ENCODE peak calls at places on chromosomes 5 and 9, in six cellular contexts. One of them, this sample, is unnamed.
A peak's percentile ranks its signal among the peaks of the same experiment; 100 is the strongest.

GRCh38 chr5:6585168-6585567 is 47.7 kb downstream of the NSUN2 start:
- DNase-seq in K562: no peak
- DNase-seq in GM12878: no peak
- DNase-seq in H1: no peak
- DNase-seq in HepG2: no peak
- DNase-seq in GM12891: no peak
- DNase-seq in this sample: no peak

GRCh38 chr9:130793589-130793988 is 41.5 kb upstream of the ABL1 start:
- DNase-seq in K562: no peak
- DNase-seq in GM12878: no peak
- DNase-seq in H1: no peak
- DNase-seq in HepG2: no peak
- DNase-seq in GM12891: no peak
- DNase-seq in this sample: no peak

GRCh38 chr5:159928122-159928960 is 12.1 kb downstream of the ADRA1B start:
- DNase-seq in K562: no peak
- DNase-seq in GM12878: no peak
- DNase-seq in H1: no peak
- DNase-seq in HepG2: no peak
- DNase-seq in GM12891: no peak
- DNase-seq in this sample: no peak

GRCh38 chr5:69074664-69075521 is 18.9 kb upstream of the SLC30A5 start:
- DNase-seq in K562: no peak
- DNase-seq in GM12878: no peak
- DNase-seq in H1: no peak
- DNase-seq in HepG2: no peak
- DNase-seq in GM12891: no peak
- DNase-seq in this sample: no peak

GRCh38 chr5:142364251-142365145 is 39.7 kb upstream of the SPRY4 start:
- DNase-seq in K562: peak; percentile 85
- DNase-seq in GM12878: no peak
- DNase-seq in H1: no peak
- DNase-seq in HepG2: no peak
- DNase-seq in GM12891: no peak
- DNase-seq in this sample: peak; percentile 32

GRCh38 chr5:179241175-179241574 is 104.1 kb downstream of the ADAMTS2 start:
- DNase-seq in K562: no peak
- DNase-seq in GM12878: no peak
- DNase-seq in H1: no peak
- DNase-seq in HepG2: no peak
- DNase-seq in GM12891: no peak
- DNase-seq in this sample: no peak

GRCh38 chr5:1278656-1279442 is 16.0 kb downstream of the TERT start:
- DNase-seq in K562: no peak
- DNase-seq in GM12878: no peak
- DNase-seq in H1: no peak
- DNase-seq in HepG2: no peak
- DNase-seq in GM12891: no peak
- DNase-seq in this sample: no peak

GRCh38 chr5:321726-322251 is 275 bp downstream of the AHRR start:
- DNase-seq in K562: no peak
- DNase-seq in GM12878: no peak
- DNase-seq in H1: no peak
- DNase-seq in HepG2: no peak
- DNase-seq in GM12891: no peak
- DNase-seq in this sample: no peak

GRCh38 chr9:35203531-35203930 is 41.7 kb downstream of the UNC13B start:
- DNase-seq in K562: no peak
- DNase-seq in GM12878: no peak
- DNase-seq in H1: no peak
- DNase-seq in HepG2: no peak
- DNase-seq in GM12891: no peak
- DNase-seq in this sample: no peak

GRCh38 chr5:92378961-92379611 is 996.0 kb upstream of the ARRDC3 start:
- DNase-seq in K562: no peak
- DNase-seq in GM12878: no peak
- DNase-seq in H1: peak; percentile 44
- DNase-seq in HepG2: no peak
- DNase-seq in GM12891: no peak
- DNase-seq in this sample: no peak

GRCh38 chr5:133295520-133295919 is 243.7 kb downstream of the HSPA4 start:
- DNase-seq in K562: no peak
- DNase-seq in GM12878: no peak
- DNase-seq in H1: no peak
- DNase-seq in HepG2: no peak
- DNase-seq in GM12891: no peak
- DNase-seq in this sample: no peak

GRCh38 chr5:41835625-41836024 is 34.6 kb downstream of the OXCT1 start:
- DNase-seq in K562: no peak
- DNase-seq in GM12878: no peak
- DNase-seq in H1: no peak
- DNase-seq in HepG2: no peak
- DNase-seq in GM12891: no peak
- DNase-seq in this sample: no peak

GRCh38 chr5:171310816-171311697 is 2.0 kb downstream of the TLX3 start:
- DNase-seq in K562: no peak
- DNase-seq in GM12878: no peak
- DNase-seq in H1: peak; percentile 65
- DNase-seq in HepG2: no peak
- DNase-seq in GM12891: no peak
- DNase-seq in this sample: no peak

GRCh38 chr5:173670130-173670591 is 53.7 kb upstream of the BOD1 start:
- DNase-seq in K562: no peak
- DNase-seq in GM12878: no peak
- DNase-seq in H1: no peak
- DNase-seq in HepG2: no peak
- DNase-seq in GM12891: no peak
- DNase-seq in this sample: no peak

GRCh38 chr5:60541980-60542379 is 158.0 kb downstream of the DEPDC1B start:
- DNase-seq in K562: no peak
- DNase-seq in GM12878: peak; percentile 41
- DNase-seq in H1: no peak
- DNase-seq in HepG2: peak; percentile 89
- DNase-seq in GM12891: no peak
- DNase-seq in this sample: no peak

GRCh38 chr5:124662261-124662781 is 84.1 kb downstream of the ZNF608 start:
- DNase-seq in K562: peak; percentile 75
- DNase-seq in GM12878: no peak
- DNase-seq in H1: no peak
- DNase-seq in HepG2: no peak
- DNase-seq in GM12891: no peak
- DNase-seq in this sample: no peak

GRCh38 chr9:16656432-16657169 is 213.9 kb downstream of the BNC2 start:
- DNase-seq in K562: no peak
- DNase-seq in GM12878: no peak
- DNase-seq in H1: no peak
- DNase-seq in HepG2: no peak
- DNase-seq in GM12891: no peak
- DNase-seq in this sample: no peak

GRCh38 chr9:70421272-70422180 is 7.1 kb upstream of the KLF9 start:
- DNase-seq in K562: no peak
- DNase-seq in GM12878: no peak
- DNase-seq in H1: peak; percentile 48
- DNase-seq in HepG2: no peak
- DNase-seq in GM12891: no peak
- DNase-seq in this sample: no peak

GRCh38 chr9:15468113-15468512 is 42.7 kb downstream of the PSIP1 start:
- DNase-seq in K562: no peak
- DNase-seq in GM12878: no peak
- DNase-seq in H1: no peak
- DNase-seq in HepG2: no peak
- DNase-seq in GM12891: no peak
- DNase-seq in this sample: no peak

GRCh38 chr5:98314262-98314661 is 459.2 kb upstream of the RGMB start:
- DNase-seq in K562: no peak
- DNase-seq in GM12878: no peak
- DNase-seq in H1: no peak
- DNase-seq in HepG2: no peak
- DNase-seq in GM12891: no peak
- DNase-seq in this sample: no peak

GRCh38 chr9:89711866-89712265 is 107.1 kb downstream of the GADD45G start:
- DNase-seq in K562: no peak
- DNase-seq in GM12878: no peak
- DNase-seq in H1: no peak
- DNase-seq in HepG2: no peak
- DNase-seq in GM12891: no peak
- DNase-seq in this sample: no peak

GRCh38 chr9:89714316-89714715 is 109.5 kb downstream of the GADD45G start:
- DNase-seq in K562: no peak
- DNase-seq in GM12878: no peak
- DNase-seq in H1: no peak
- DNase-seq in HepG2: no peak
- DNase-seq in GM12891: no peak
- DNase-seq in this sample: no peak

GRCh38 chr9:89712285-89712684 is 107.5 kb downstream of the GADD45G start:
- DNase-seq in K562: no peak
- DNase-seq in GM12878: no peak
- DNase-seq in H1: no peak
- DNase-seq in HepG2: no peak
- DNase-seq in GM12891: no peak
- DNase-seq in this sample: no peak

GRCh38 chr9:89715318-89715858 is 110.6 kb downstream of the GADD45G start:
- DNase-seq in K562: no peak
- DNase-seq in GM12878: no peak
- DNase-seq in H1: no peak
- DNase-seq in HepG2: no peak
- DNase-seq in GM12891: no peak
- DNase-seq in this sample: no peak

GRCh38 chr9:89710689-89711088 is 105.9 kb downstream of the GADD45G start:
- DNase-seq in K562: no peak
- DNase-seq in GM12878: no peak
- DNase-seq in H1: no peak
- DNase-seq in HepG2: no peak
- DNase-seq in GM12891: no peak
- DNase-seq in this sample: no peak
- TF ChIP-seq POLR2AphosphoS5 in K562: no peak
- TF ChIP-seq POLR2AphosphoS5 in GM12878: no peak
- TF ChIP-seq POLR2AphosphoS5 in H1: no peak
- TF ChIP-seq POLR2AphosphoS5 in HepG2: no peak
- TF ChIP-seq POLR2AphosphoS5 in GM12891: no peak
- TF ChIP-seq POLR2AphosphoS5 in this sample: no peak

GRCh38 chr9:137243626-137244485 is 2.8 kb downstream of the TUBB4B start:
- DNase-seq in K562: peak; percentile 41
- DNase-seq in GM12878: no peak
- DNase-seq in H1: peak; percentile 50
- DNase-seq in HepG2: no peak
- DNase-seq in GM12891: no peak
- DNase-seq in this sample: no peak
- TF ChIP-seq POLR2A in K562: peak; percentile 89
- TF ChIP-seq POLR2A in GM12878: no peak
- TF ChIP-seq POLR2A in H1: no peak
- TF ChIP-seq POLR2A in HepG2: no peak
- TF ChIP-seq POLR2A in GM12891: peak; percentile 84
- TF ChIP-seq POLR2A in this sample: peak; percentile 62

DNA sequence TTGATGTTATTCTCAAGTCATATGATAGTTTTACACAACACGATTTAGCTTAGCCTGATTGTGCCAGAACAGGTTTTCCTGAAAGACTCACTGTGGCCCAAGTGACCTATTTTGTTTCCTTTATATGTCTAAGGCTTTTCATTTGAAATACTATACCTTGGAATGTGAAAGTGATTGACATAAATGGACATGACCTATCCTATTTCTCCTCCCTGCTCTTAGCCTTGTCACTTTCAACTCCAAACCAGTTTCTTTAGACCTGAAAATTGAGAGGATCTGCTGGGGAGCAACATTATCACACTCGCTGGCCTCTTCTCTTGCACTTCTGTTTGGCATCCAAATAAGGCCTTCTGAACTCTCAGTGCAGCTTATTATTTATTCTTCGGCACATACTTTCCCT is 496.8 kb downstream of the MAT2B start:
- DNase-seq in K562: no peak
- DNase-seq in GM12878: no peak
- DNase-seq in H1: no peak
- DNase-seq in HepG2: no peak
- DNase-seq in GM12891: no peak
- DNase-seq in this sample: no peak
- TF ChIP-seq TAF1 in K562: no peak
- TF ChIP-seq TAF1 in GM12878: no peak
- TF ChIP-seq TAF1 in H1: no peak
- TF ChIP-seq TAF1 in HepG2: no peak
- TF ChIP-seq TAF1 in GM12891: no peak
- TF ChIP-seq TAF1 in this sample: no peak

DNA sequence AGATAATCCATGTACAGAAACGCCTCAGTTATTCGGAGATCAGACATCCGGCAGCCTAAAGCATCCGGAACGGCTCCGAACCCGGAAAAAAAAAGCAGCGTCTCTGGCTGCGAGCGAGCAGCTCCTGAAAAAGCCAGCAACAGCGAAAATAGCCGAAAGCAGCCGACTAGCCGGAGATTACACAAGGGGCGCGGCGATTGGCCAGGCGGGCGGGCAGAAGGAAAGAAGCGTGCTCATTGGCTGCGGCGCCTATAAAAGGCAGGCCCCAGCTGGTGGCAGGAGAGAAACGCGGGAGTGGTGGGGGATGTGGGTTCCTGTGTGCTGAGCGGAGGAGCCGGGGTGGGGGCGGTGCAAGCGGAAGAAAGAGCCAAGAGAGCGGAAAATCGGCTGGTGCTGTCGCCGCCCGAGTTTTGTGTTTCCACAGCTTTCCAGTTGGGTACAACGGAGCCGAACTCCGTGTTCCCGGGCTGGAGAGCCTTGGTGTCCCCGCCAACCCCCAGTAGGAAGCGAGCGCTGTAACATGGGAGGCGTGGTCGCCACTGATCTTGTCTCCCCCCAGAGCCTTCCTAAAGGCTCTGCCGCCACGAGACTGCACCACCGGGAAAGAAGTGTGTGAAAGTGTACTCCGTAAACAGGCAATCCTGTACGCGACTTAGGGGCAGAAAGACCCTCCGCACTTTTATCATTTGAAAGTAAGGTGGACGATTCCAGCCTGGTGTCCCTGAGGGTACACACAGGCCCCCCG is at the start of gene ARL15:
- DNase-seq in K562: peak; percentile 98
- DNase-seq in GM12878: peak; percentile 87
- DNase-seq in H1: peak; percentile 99
- DNase-seq in HepG2: peak; percentile 91
- DNase-seq in GM12891: peak; percentile 90
- DNase-seq in this sample: peak; percentile 89
- TF ChIP-seq POLR2AphosphoS5 in K562: peak; percentile 98
- TF ChIP-seq POLR2AphosphoS5 in GM12878: peak; percentile 99
- TF ChIP-seq POLR2AphosphoS5 in H1: peak; percentile 99
- TF ChIP-seq POLR2AphosphoS5 in HepG2: peak; percentile 98
- TF ChIP-seq POLR2AphosphoS5 in GM12891: peak; percentile 98
- TF ChIP-seq POLR2AphosphoS5 in this sample: peak; percentile 97